ENCODE peak calls at places on chromosome 10, in seven cellular contexts. G is endothelial cell of umbilical vein, Y is fibroblast of mammary gland, X is AG09309, M is nephron progenitor cell, W is bronchial epithelial cell, T is heart right ventricle. Z is an unnamed sample.

GRCh38 chr10:88216976-88217375 is 353.6 kb downstream of the PTEN start:
- DNase-seq in W (no peak), Y (no peak), M (no peak), X (no peak), T (no peak), G (no peak), Z (no peak)

GRCh38 chr10:28915989-28916588 is 238.8 kb downstream of the BAMBI start:
- DNase-seq in W (peak), T (no peak), M (no peak), X (no peak), G (no peak), Y (no peak), Z (no peak)

GRCh38 chr10:17084989-17085725 is 44.5 kb downstream of the CUBN start:
- DNase-seq in Y (peak), W (no peak), M (no peak), G (no peak), T (peak), X (no peak), Z (no peak)

GRCh38 chr10:25061711-25062455 is 45.5 kb downstream of the THNSL1 start:
- DNase-seq in W (peak), G (no peak), M (no peak), X (no peak), T (no peak), Y (peak), Z (no peak)

GRCh38 chr10:51733061-51733460 is 33.7 kb upstream of the CSTF2T start:
- DNase-seq in T (no peak), M (no peak), G (no peak), Y (peak), X (no peak), W (no peak), Z (no peak)

GRCh38 chr10:48456808-48457761 is 147.8 kb downstream of the ARHGAP22 start:
- DNase-seq in Y (no peak), M (peak), X (no peak), W (no peak), G (no peak), T (no peak), Z (no peak)

GRCh38 chr10:21166557-21167287 is 269.6 kb upstream of the NEBL start:
- DNase-seq in M (no peak), X (no peak), G (no peak), T (no peak), Y (no peak), W (no peak), Z (no peak)

GRCh38 chr10:117271427-117271826 is 30.5 kb downstream of the SLC18A2 start:
- DNase-seq in X (no peak), M (no peak), Y (peak), W (peak), T (no peak), G (no peak), Z (no peak)

GRCh38 chr10:15038416-15038815 is 5.3 kb upstream of the OLAH start:
- DNase-seq in Y (no peak), W (no peak), M (no peak), X (no peak), G (no peak), T (no peak), Z (no peak)

GRCh38 chr10:17166699-17167098 is 34.8 kb downstream of the TRDMT1 start:
- DNase-seq in G (no peak), X (no peak), Y (no peak), M (no peak), T (no peak), W (no peak), Z (no peak)

GRCh38 chr10:71212249-71213126 is at the start of gene UNC5B:
- DNase-seq in X (peak), G (peak), Y (peak), T (peak), M (peak), W (peak), Z (peak)
- TF ChIP-seq CTCF in X (peak), G (peak), Y (no peak), T (no peak), M (no peak), W (peak), Z (no peak)

DNA sequence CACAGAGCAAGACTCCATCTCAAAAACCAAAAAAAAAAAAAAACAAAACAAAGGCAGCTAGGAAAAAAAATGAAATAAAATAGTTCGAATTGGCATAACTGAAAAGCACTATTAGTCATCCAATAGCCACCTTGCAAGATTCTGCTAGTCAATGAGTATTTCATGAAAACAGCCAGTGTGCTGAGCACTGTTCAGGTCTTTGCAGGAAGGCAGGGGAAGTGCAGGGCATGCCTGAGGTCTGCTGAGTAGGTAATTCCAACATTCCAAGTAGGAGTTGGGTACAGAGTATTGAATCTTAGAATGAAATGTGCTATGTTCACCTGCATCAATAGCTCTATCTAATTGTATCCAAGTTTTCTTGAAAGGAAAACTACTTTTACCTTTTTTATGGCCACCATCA is 22.9 kb downstream of the ABRAXAS2 start:
- DNase-seq in X (no peak), W (peak), Y (no peak), T (no peak), M (no peak), G (no peak), Z (no peak)
- TF ChIP-seq CTCF in X (no peak), W (no peak), Y (no peak), T (no peak), M (no peak), G (no peak), Z (no peak)

DNA sequence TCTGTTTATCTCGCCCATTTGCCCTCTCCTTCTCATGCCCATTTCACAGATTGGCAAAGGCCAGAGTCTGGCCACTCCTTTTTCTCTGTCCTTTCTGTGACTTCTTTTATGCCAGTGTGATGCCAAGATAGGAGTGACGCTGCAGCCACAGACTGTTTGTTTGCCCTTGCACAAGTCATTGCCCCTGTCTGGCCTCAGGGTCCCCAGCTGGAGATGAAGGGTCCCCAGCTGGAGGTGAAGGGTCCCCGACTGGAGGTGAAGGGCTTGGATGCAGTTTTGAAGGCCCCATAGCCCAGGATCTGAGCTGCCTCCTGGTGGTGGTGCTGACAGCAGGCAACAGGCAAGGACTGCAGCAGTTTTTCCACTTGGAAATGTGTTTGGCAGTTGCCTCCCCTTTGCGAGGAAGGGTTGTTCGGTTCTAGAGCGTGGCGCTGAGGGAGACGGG is 50.8 kb upstream of the SLC29A3 start:
- DNase-seq in G (no peak), Y (peak), W (peak), X (no peak), M (peak), T (no peak), Z (no peak)
- TF ChIP-seq CTCF in G (peak), Y (peak), W (peak), X (peak), M (peak), T (peak), Z (no peak)

DNA sequence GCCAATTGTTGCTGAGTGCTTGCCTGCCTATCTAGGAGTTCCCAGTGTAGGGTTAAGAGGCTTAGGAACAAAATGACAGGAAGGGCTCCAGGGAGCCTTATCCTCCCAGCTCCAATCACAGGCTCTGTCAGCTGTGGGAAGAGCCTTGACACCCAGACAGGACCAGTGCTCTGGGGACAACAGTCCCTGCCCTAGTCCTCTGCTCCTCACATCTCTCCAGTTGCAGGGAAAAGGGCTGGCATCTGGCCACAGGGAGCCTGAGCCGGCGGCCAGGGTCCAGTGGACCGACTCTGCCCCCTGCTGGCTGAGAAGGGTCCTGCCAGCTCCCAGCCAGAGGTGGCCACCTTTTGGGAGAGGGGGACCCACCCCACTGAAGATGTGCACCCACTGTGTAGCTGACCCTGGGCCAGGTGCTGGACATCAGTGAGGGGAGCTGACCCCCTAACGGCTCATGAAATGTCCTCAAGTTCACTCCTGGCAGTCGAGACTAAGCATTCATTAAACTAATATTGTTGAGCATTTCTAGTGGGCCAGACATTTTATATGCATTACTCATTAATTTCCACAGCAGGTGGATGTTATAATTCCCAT is 17.6 kb downstream of the DNAJB12 start:
- DNase-seq in G (peak), Y (peak), X (no peak), M (peak), W (peak), T (peak), Z (peak)
- TF ChIP-seq CTCF in G (peak), Y (peak), X (peak), M (peak), W (peak), T (peak), Z (no peak)